ENCODE peak calls at places on chromosomes 7 and 10, in ten cellular contexts. W is Panc1; P is activated T-cell treated with anti-CD3 and anti-CD28 coated beads, Interleukin-2, amount 50 U/mL, for 72 hours; U is GM12891; M is HCT116; H is kidney tubule cell; X is stimulated activated naive CD8-positive, alpha-beta T cell treated with anti-CD3 and anti-CD28 coated beads, Interleukin-15, Interleukin-2, amounts not matched to agents 100 U/mL and 50 U/mL, for 24 hours; F is stimulated activated CD4-positive, alpha-beta T cell treated with anti-CD3 and anti-CD28 coated beads, Interleukin-2, amount 100 ng/mL, for 48 hours; I is RPMI7951; V is EH. K is an unnamed sample.

GRCh38 chr7:106704000-106704840 is 43.3 kb upstream of the CCDC71L start:
- DNase-seq in W (no peak), P (no peak), U (no peak), M (no peak), H (peak; percentile 49), X (no peak), F (no peak), I (no peak), V (no peak), K (no peak)

GRCh38 chr7:70726294-70726693 is 405.6 kb upstream of the GALNT17 start:
- DNase-seq in W (no peak), P (no peak), U (no peak), M (no peak), H (no peak), X (no peak), F (no peak), I (no peak), V (no peak), K (no peak)

GRCh38 chr10:62819521-62819920 is 3.4 kb upstream of the EGR2 start:
- DNase-seq in W (no peak), P (no peak), U (no peak), M (no peak), H (no peak), X (no peak), F (no peak), I (no peak), V (peak; percentile 6), K (no peak)

GRCh38 chr10:28986117-28986792 is 302.6 kb upstream of the LYZL1 start:
- DNase-seq in W (no peak), P (no peak), U (no peak), M (no peak), H (peak; percentile 51), X (no peak), F (no peak), I (peak; percentile 70), V (no peak), K (no peak)

GRCh38 chr10:14244801-14245211 is 85.9 kb downstream of the FRMD4A start:
- DNase-seq in W (peak; percentile 12), P (no peak), U (no peak), M (peak; percentile 35), H (peak; percentile 70), X (no peak), F (no peak), I (peak; percentile 91), V (peak; percentile 62), K (no peak)

GRCh38 chr10:13930123-13930522 is 343.4 kb downstream of the PRPF18 start:
- DNase-seq in W (no peak), P (no peak), U (no peak), M (no peak), H (no peak), X (peak; percentile 5), F (no peak), I (no peak), V (no peak), K (no peak)

GRCh38 chr10:48507933-48508830 is 96.7 kb downstream of the ARHGAP22 start:
- DNase-seq in W (no peak), P (no peak), U (no peak), M (no peak), H (peak; percentile 11), X (no peak), F (no peak), I (peak; percentile 76), V (peak; percentile 46), K (no peak)

GRCh38 chr10:76509501-76509900 is 1078.1 kb downstream of the LRMDA start:
- DNase-seq in W (no peak), P (no peak), U (no peak), M (no peak), H (no peak), X (no peak), F (no peak), I (peak; percentile 43), V (peak; percentile 72), K (no peak)

GRCh38 chr7:33050425-33051318 is 11.9 kb downstream of the NT5C3A start:
- DNase-seq in W (no peak), P (peak; percentile 19), U (no peak), M (peak; percentile 13), H (peak; percentile 48), X (no peak), F (no peak), I (peak; percentile 55), V (peak; percentile 66), K (peak; percentile 21)

GRCh38 chr7:4951903-4952636 is 6.9 kb downstream of the MMD2 start:
- DNase-seq in W (no peak), P (no peak), U (no peak), M (no peak), H (peak; percentile 24), X (no peak), F (no peak), I (peak; percentile 36), V (peak; percentile 29), K (no peak)

GRCh38 chr7:20737840-20738448 is 48.7 kb downstream of the SP8 start:
- DNase-seq in W (no peak), P (no peak), U (no peak), M (no peak), H (no peak), X (no peak), F (no peak), I (no peak), V (no peak), K (no peak)

GRCh38 chr10:88835095-88835909 is 16.3 kb downstream of the ANKRD22 start:
- DNase-seq in W (peak; percentile 86), P (peak; percentile 86), U (peak; percentile 10), M (peak; percentile 83), H (peak; percentile 85), X (peak; percentile 90), F (peak; percentile 80), I (peak; percentile 74), V (peak; percentile 88), K (peak; percentile 85)

GRCh38 chr10:86802709-86803108 is 46.3 kb downstream of the BMPR1A start:
- DNase-seq in W (no peak), P (no peak), U (no peak), M (no peak), H (no peak), X (no peak), F (no peak), I (no peak), V (no peak), K (no peak)

GRCh38 chr7:27122075-27122910 is 8.3 kb downstream of the HOXA4 start:
- DNase-seq in W (no peak), P (no peak), U (no peak), M (no peak), H (peak; percentile 86), X (no peak), F (no peak), I (no peak), V (no peak), K (no peak)